ENCODE peak calls at places on chromosome 20, in ten cellular contexts. One of them, this sample, is unnamed.

GRCh38 chr20:49542514-49542991 is 25.4 kb downstream of the PTGIS start:
- DNase-seq in psoas muscle: no peak
- DNase-seq in HL-60: no peak
- DNase-seq in nephron progenitor cell: no peak
- DNase-seq in prostate gland: no peak
- DNase-seq in AG04450: no peak
- DNase-seq in kidney epithelial cell: no peak
- DNase-seq in fibroblast of villous mesenchyme: no peak
- DNase-seq in AG04449: no peak
- DNase-seq in A549: no peak
- DNase-seq in this sample: no peak

GRCh38 chr20:13649548-13649947 is 10.8 kb upstream of the TASP1 start:
- DNase-seq in nephron progenitor cell: peak
- DNase-seq in prostate gland: no peak
- DNase-seq in psoas muscle: peak
- DNase-seq in kidney epithelial cell: no peak
- DNase-seq in AG04449: no peak
- DNase-seq in A549: no peak
- DNase-seq in fibroblast of villous mesenchyme: peak
- DNase-seq in HL-60: no peak
- DNase-seq in AG04450: no peak
- DNase-seq in this sample: no peak

GRCh38 chr20:45345104-45345936 is 2.9 kb downstream of the SDC4 start:
- DNase-seq in prostate gland: peak
- DNase-seq in psoas muscle: no peak
- DNase-seq in fibroblast of villous mesenchyme: no peak
- DNase-seq in A549: no peak
- DNase-seq in nephron progenitor cell: no peak
- DNase-seq in AG04450: no peak
- DNase-seq in kidney epithelial cell: no peak
- DNase-seq in HL-60: no peak
- DNase-seq in AG04449: no peak
- DNase-seq in this sample: no peak

GRCh38 chr20:17541996-17542395 is 10.8 kb upstream of the BFSP1 start:
- DNase-seq in kidney epithelial cell: no peak
- DNase-seq in HL-60: no peak
- DNase-seq in prostate gland: no peak
- DNase-seq in nephron progenitor cell: no peak
- DNase-seq in A549: no peak
- DNase-seq in psoas muscle: no peak
- DNase-seq in AG04450: no peak
- DNase-seq in AG04449: no peak
- DNase-seq in fibroblast of villous mesenchyme: peak
- DNase-seq in this sample: no peak

GRCh38 chr20:25049261-25050060 is 8.5 kb downstream of the ACSS1 start:
- DNase-seq in fibroblast of villous mesenchyme: no peak
- DNase-seq in AG04449: no peak
- DNase-seq in psoas muscle: peak
- DNase-seq in HL-60: no peak
- DNase-seq in A549: no peak
- DNase-seq in AG04450: no peak
- DNase-seq in prostate gland: no peak
- DNase-seq in nephron progenitor cell: no peak
- DNase-seq in kidney epithelial cell: no peak
- DNase-seq in this sample: no peak

GRCh38 chr20:51384854-51385253 is 157.7 kb downstream of the NFATC2 start:
- DNase-seq in psoas muscle: no peak
- DNase-seq in prostate gland: no peak
- DNase-seq in kidney epithelial cell: no peak
- DNase-seq in HL-60: no peak
- DNase-seq in fibroblast of villous mesenchyme: no peak
- DNase-seq in A549: no peak
- DNase-seq in nephron progenitor cell: no peak
- DNase-seq in AG04449: no peak
- DNase-seq in AG04450: no peak
- DNase-seq in this sample: no peak

GRCh38 chr20:24465730-24466129 is 3.7 kb upstream of the SYNDIG1 start:
- DNase-seq in A549: no peak
- DNase-seq in kidney epithelial cell: no peak
- DNase-seq in prostate gland: no peak
- DNase-seq in HL-60: no peak
- DNase-seq in AG04449: no peak
- DNase-seq in psoas muscle: no peak
- DNase-seq in AG04450: no peak
- DNase-seq in fibroblast of villous mesenchyme: no peak
- DNase-seq in nephron progenitor cell: no peak
- DNase-seq in this sample: no peak

GRCh38 chr20:44714701-44715494 is at the start of gene CCN5:
- DNase-seq in AG04450: no peak
- DNase-seq in HL-60: no peak
- DNase-seq in AG04449: no peak
- DNase-seq in A549: peak
- DNase-seq in kidney epithelial cell: no peak
- DNase-seq in psoas muscle: peak
- DNase-seq in fibroblast of villous mesenchyme: peak
- DNase-seq in nephron progenitor cell: no peak
- DNase-seq in prostate gland: peak
- DNase-seq in this sample: peak

GRCh38 chr20:21302645-21303060 is 478 bp upstream of the XRN2 start:
- DNase-seq in AG04450: no peak
- DNase-seq in nephron progenitor cell: no peak
- DNase-seq in HL-60: no peak
- DNase-seq in AG04449: no peak
- DNase-seq in psoas muscle: no peak
- DNase-seq in kidney epithelial cell: no peak
- DNase-seq in A549: no peak
- DNase-seq in prostate gland: no peak
- DNase-seq in fibroblast of villous mesenchyme: no peak
- DNase-seq in this sample: no peak

GRCh38 chr20:45347936-45348809 is at the start of gene SDC4:
- DNase-seq in HL-60: no peak
- DNase-seq in psoas muscle: peak
- DNase-seq in kidney epithelial cell: no peak
- DNase-seq in AG04450: no peak
- DNase-seq in AG04449: no peak
- DNase-seq in prostate gland: peak
- DNase-seq in nephron progenitor cell: peak
- DNase-seq in A549: peak
- DNase-seq in fibroblast of villous mesenchyme: peak
- DNase-seq in this sample: no peak

GRCh38 chr20:40654876-40655275 is 34.2 kb downstream of the MAFB start:
- DNase-seq in fibroblast of villous mesenchyme: no peak
- DNase-seq in HL-60: no peak
- DNase-seq in kidney epithelial cell: no peak
- DNase-seq in AG04450: no peak
- DNase-seq in A549: no peak
- DNase-seq in prostate gland: peak
- DNase-seq in nephron progenitor cell: no peak
- DNase-seq in AG04449: no peak
- DNase-seq in psoas muscle: peak
- DNase-seq in this sample: no peak

GRCh38 chr20:25720285-25720684 is 23.6 kb upstream of the ZNF337 start:
- DNase-seq in AG04450: no peak
- DNase-seq in A549: no peak
- DNase-seq in AG04449: no peak
- DNase-seq in kidney epithelial cell: no peak
- DNase-seq in nephron progenitor cell: no peak
- DNase-seq in fibroblast of villous mesenchyme: no peak
- DNase-seq in prostate gland: no peak
- DNase-seq in HL-60: no peak
- DNase-seq in psoas muscle: no peak
- DNase-seq in this sample: no peak

GRCh38 chr20:45020236-45020886 is 54.0 kb downstream of the STK4 start:
- DNase-seq in HL-60: no peak
- DNase-seq in fibroblast of villous mesenchyme: peak
- DNase-seq in kidney epithelial cell: no peak
- DNase-seq in psoas muscle: no peak
- DNase-seq in A549: no peak
- DNase-seq in AG04449: no peak
- DNase-seq in prostate gland: peak
- DNase-seq in nephron progenitor cell: no peak
- DNase-seq in AG04450: no peak
- DNase-seq in this sample: no peak

GRCh38 chr20:46000571-46001145 is 8.1 kb upstream of the MMP9 start:
- DNase-seq in AG04450: no peak
- DNase-seq in A549: no peak
- DNase-seq in fibroblast of villous mesenchyme: no peak
- DNase-seq in HL-60: no peak
- DNase-seq in psoas muscle: no peak
- DNase-seq in nephron progenitor cell: no peak
- DNase-seq in kidney epithelial cell: no peak
- DNase-seq in prostate gland: no peak
- DNase-seq in AG04449: no peak
- DNase-seq in this sample: no peak

GRCh38 chr20:62159052-62159451 is 15.5 kb downstream of the SS18L1 start:
- DNase-seq in fibroblast of villous mesenchyme: no peak
- DNase-seq in AG04450: no peak
- DNase-seq in kidney epithelial cell: no peak
- DNase-seq in nephron progenitor cell: no peak
- DNase-seq in prostate gland: no peak
- DNase-seq in AG04449: no peak
- DNase-seq in A549: no peak
- DNase-seq in HL-60: no peak
- DNase-seq in psoas muscle: no peak
- DNase-seq in this sample: no peak

GRCh38 chr20:8066662-8067061 is 47.1 kb upstream of the TMX4 start:
- DNase-seq in psoas muscle: no peak
- DNase-seq in AG04449: no peak
- DNase-seq in A549: no peak
- DNase-seq in AG04450: no peak
- DNase-seq in fibroblast of villous mesenchyme: no peak
- DNase-seq in HL-60: no peak
- DNase-seq in nephron progenitor cell: no peak
- DNase-seq in prostate gland: no peak
- DNase-seq in kidney epithelial cell: no peak
- DNase-seq in this sample: no peak

GRCh38 chr20:37543828-37544227 is 16.2 kb upstream of the BLCAP start:
- DNase-seq in kidney epithelial cell: no peak
- DNase-seq in prostate gland: no peak
- DNase-seq in nephron progenitor cell: no peak
- DNase-seq in A549: peak
- DNase-seq in fibroblast of villous mesenchyme: peak
- DNase-seq in psoas muscle: no peak
- DNase-seq in HL-60: no peak
- DNase-seq in AG04449: no peak
- DNase-seq in AG04450: no peak
- DNase-seq in this sample: no peak

DNA sequence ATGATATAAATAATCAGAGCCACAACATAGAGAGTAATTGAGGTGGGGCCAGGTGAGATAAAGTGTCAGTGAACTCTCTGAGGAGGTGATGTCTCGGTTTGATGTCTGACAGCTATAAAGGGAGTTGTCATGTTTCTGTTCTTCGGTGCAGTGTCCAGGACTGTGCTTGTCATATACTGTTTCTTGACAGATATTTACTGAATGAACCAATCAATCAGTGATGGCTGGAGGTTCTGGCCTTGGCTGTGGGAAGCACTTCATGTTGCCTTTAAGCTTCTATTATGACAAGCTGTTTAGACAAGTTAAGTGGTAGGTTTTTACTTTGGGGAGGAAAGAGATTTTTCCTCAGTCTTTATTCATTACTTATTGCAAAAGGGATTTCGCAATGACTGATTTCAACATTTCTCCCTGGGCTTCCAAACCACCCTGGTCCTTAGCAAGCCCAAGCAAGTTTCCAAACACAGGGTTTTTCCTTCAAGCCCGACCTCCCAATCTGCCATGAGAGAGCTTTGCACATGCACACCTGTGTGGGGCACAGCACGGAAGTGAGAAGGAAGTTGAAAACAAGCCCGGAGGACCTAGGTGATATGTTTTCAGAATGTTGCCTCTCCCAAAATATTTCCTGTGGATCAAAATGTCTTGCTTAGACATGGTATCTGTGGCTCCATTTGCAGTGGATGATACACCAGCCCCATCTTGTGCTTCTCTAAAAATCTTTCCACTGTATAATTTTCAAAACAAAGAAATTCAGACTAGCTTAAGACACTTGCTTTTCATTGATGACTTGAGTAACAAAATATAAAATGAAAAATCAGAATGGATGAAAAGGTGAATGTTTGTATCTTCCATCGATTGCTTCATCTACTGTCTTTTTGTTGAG is 567.3 kb upstream of the BTBD3 start:
- DNase-seq in psoas muscle: no peak
- DNase-seq in fibroblast of villous mesenchyme: peak
- DNase-seq in prostate gland: peak
- DNase-seq in HL-60: peak
- DNase-seq in nephron progenitor cell: no peak
- DNase-seq in A549: no peak
- DNase-seq in AG04449: peak
- DNase-seq in kidney epithelial cell: no peak
- DNase-seq in AG04450: peak
- DNase-seq in this sample: no peak
- TF ChIP-seq CTCF in psoas muscle: no peak
- TF ChIP-seq CTCF in fibroblast of villous mesenchyme: no peak
- TF ChIP-seq CTCF in prostate gland: no peak
- TF ChIP-seq CTCF in HL-60: no peak
- TF ChIP-seq CTCF in nephron progenitor cell: no peak
- TF ChIP-seq CTCF in A549: no peak
- TF ChIP-seq CTCF in AG04449: no peak
- TF ChIP-seq CTCF in kidney epithelial cell: no peak
- TF ChIP-seq CTCF in AG04450: peak
- TF ChIP-seq CTCF in this sample: no peak

GRCh38 chr20:15482525-15482924 is 1090.7 kb downstream of the KIF16B start:
- DNase-seq in HL-60: no peak
- DNase-seq in prostate gland: no peak
- DNase-seq in A549: no peak
- DNase-seq in psoas muscle: no peak
- DNase-seq in AG04450: no peak
- DNase-seq in AG04449: no peak
- DNase-seq in nephron progenitor cell: no peak
- DNase-seq in fibroblast of villous mesenchyme: no peak
- DNase-seq in kidney epithelial cell: no peak
- DNase-seq in this sample: no peak
- TF ChIP-seq CTCF in HL-60: no peak
- TF ChIP-seq CTCF in prostate gland: no peak
- TF ChIP-seq CTCF in A549: no peak
- TF ChIP-seq CTCF in psoas muscle: no peak
- TF ChIP-seq CTCF in AG04450: peak
- TF ChIP-seq CTCF in AG04449: no peak
- TF ChIP-seq CTCF in nephron progenitor cell: no peak
- TF ChIP-seq CTCF in fibroblast of villous mesenchyme: no peak
- TF ChIP-seq CTCF in kidney epithelial cell: no peak
- TF ChIP-seq CTCF in this sample: no peak

GRCh38 chr20:54091120-54091480 is 20.7 kb upstream of the BCAS1 start:
- DNase-seq in prostate gland: no peak
- DNase-seq in fibroblast of villous mesenchyme: no peak
- DNase-seq in AG04449: no peak
- DNase-seq in psoas muscle: no peak
- DNase-seq in nephron progenitor cell: no peak
- DNase-seq in A549: no peak
- DNase-seq in kidney epithelial cell: no peak
- DNase-seq in AG04450: no peak
- DNase-seq in HL-60: no peak
- DNase-seq in this sample: no peak
- TF ChIP-seq CTCF in prostate gland: no peak
- TF ChIP-seq CTCF in fibroblast of villous mesenchyme: no peak
- TF ChIP-seq CTCF in AG04449: no peak
- TF ChIP-seq CTCF in psoas muscle: no peak
- TF ChIP-seq CTCF in nephron progenitor cell: no peak
- TF ChIP-seq CTCF in A549: no peak
- TF ChIP-seq CTCF in kidney epithelial cell: no peak
- TF ChIP-seq CTCF in AG04450: no peak
- TF ChIP-seq CTCF in HL-60: no peak
- TF ChIP-seq CTCF in this sample: no peak

GRCh38 chr20:4233520-4233919 is 218.2 kb upstream of the RNF24 start:
- DNase-seq in psoas muscle: no peak
- DNase-seq in HL-60: no peak
- DNase-seq in kidney epithelial cell: no peak
- DNase-seq in AG04449: no peak
- DNase-seq in nephron progenitor cell: no peak
- DNase-seq in fibroblast of villous mesenchyme: no peak
- DNase-seq in AG04450: no peak
- DNase-seq in prostate gland: no peak
- DNase-seq in A549: no peak
- DNase-seq in this sample: no peak
- TF ChIP-seq CTCF in psoas muscle: no peak
- TF ChIP-seq CTCF in HL-60: no peak
- TF ChIP-seq CTCF in kidney epithelial cell: peak
- TF ChIP-seq CTCF in AG04449: no peak
- TF ChIP-seq CTCF in nephron progenitor cell: no peak
- TF ChIP-seq CTCF in fibroblast of villous mesenchyme: peak
- TF ChIP-seq CTCF in AG04450: peak
- TF ChIP-seq CTCF in prostate gland: no peak
- TF ChIP-seq CTCF in A549: no peak
- TF ChIP-seq CTCF in this sample: no peak

This sample was measured in retinal pigment epithelial cell.